ENCODE peak calls at places on chromosomes 6 and 20, in four cellular contexts. One of them, this sample, is unnamed.
A peak's percentile ranks its signal among the peaks of the same experiment; 100 is the strongest.

GRCh38 chr20:17614812-17615644 is 45.2 kb downstream of the DSTN start:
- DNase-seq in small intestine: no peak
- DNase-seq in tibial artery: peak; percentile 80
- DNase-seq in lower lobe of right lung: peak; percentile 61
- DNase-seq in this sample: peak; percentile 45

GRCh38 chr6:122871079-122871478 is 82.0 kb downstream of the SMPDL3A start:
- DNase-seq in small intestine: no peak
- DNase-seq in lower lobe of right lung: no peak
- DNase-seq in tibial artery: no peak
- DNase-seq in this sample: no peak

GRCh38 chr6:22082278-22082677 is 214.6 kb downstream of the PRL start:
- DNase-seq in tibial artery: no peak
- DNase-seq in lower lobe of right lung: no peak
- DNase-seq in small intestine: no peak
- DNase-seq in this sample: no peak

GRCh38 chr20:31698803-31699718 is 23.6 kb downstream of the BCL2L1 start:
- DNase-seq in small intestine: peak; percentile 87
- DNase-seq in lower lobe of right lung: peak; percentile 55
- DNase-seq in tibial artery: peak; percentile 86
- DNase-seq in this sample: peak; percentile 80

GRCh38 chr20:1761116-1761515 is 103.5 kb upstream of the SIRPG start:
- DNase-seq in small intestine: no peak
- DNase-seq in tibial artery: no peak
- DNase-seq in lower lobe of right lung: no peak
- DNase-seq in this sample: no peak

GRCh38 chr20:45359069-45359405 is 3.9 kb upstream of the SYS1 start:
- DNase-seq in small intestine: no peak
- DNase-seq in tibial artery: peak; percentile 95
- DNase-seq in lower lobe of right lung: peak; percentile 81
- DNase-seq in this sample: no peak

GRCh38 chr20:6562111-6562510 is 205.4 kb upstream of the BMP2 start:
- DNase-seq in small intestine: no peak
- DNase-seq in lower lobe of right lung: no peak
- DNase-seq in tibial artery: no peak
- DNase-seq in this sample: no peak

GRCh38 chr20:33803921-33804337 is 7.2 kb upstream of the CHMP4B start:
- DNase-seq in tibial artery: no peak
- DNase-seq in small intestine: no peak
- DNase-seq in lower lobe of right lung: no peak
- DNase-seq in this sample: no peak

GRCh38 chr6:101534821-101535220 is 141.3 kb downstream of the GRIK2 start:
- DNase-seq in tibial artery: no peak
- DNase-seq in lower lobe of right lung: no peak
- DNase-seq in small intestine: no peak
- DNase-seq in this sample: no peak

GRCh38 chr6:145929037-145929633 is 35.0 kb downstream of the SHPRH start:
- DNase-seq in tibial artery: no peak
- DNase-seq in lower lobe of right lung: no peak
- DNase-seq in small intestine: peak; percentile 24
- DNase-seq in this sample: no peak

GRCh38 chr6:159117541-159117940 is 51.7 kb upstream of the FNDC1 start:
- DNase-seq in tibial artery: peak; percentile 70
- DNase-seq in small intestine: no peak
- DNase-seq in lower lobe of right lung: no peak
- DNase-seq in this sample: no peak

GRCh38 chr6:297571-298232 is 5.4 kb downstream of the DUSP22 start:
- DNase-seq in small intestine: no peak
- DNase-seq in lower lobe of right lung: no peak
- DNase-seq in tibial artery: no peak
- DNase-seq in this sample: no peak

GRCh38 chr6:151807513-151808330 is at the start of gene ESR1:
- DNase-seq in tibial artery: peak; percentile 73
- DNase-seq in lower lobe of right lung: peak; percentile 45
- DNase-seq in small intestine: no peak
- DNase-seq in this sample: no peak

DNA sequence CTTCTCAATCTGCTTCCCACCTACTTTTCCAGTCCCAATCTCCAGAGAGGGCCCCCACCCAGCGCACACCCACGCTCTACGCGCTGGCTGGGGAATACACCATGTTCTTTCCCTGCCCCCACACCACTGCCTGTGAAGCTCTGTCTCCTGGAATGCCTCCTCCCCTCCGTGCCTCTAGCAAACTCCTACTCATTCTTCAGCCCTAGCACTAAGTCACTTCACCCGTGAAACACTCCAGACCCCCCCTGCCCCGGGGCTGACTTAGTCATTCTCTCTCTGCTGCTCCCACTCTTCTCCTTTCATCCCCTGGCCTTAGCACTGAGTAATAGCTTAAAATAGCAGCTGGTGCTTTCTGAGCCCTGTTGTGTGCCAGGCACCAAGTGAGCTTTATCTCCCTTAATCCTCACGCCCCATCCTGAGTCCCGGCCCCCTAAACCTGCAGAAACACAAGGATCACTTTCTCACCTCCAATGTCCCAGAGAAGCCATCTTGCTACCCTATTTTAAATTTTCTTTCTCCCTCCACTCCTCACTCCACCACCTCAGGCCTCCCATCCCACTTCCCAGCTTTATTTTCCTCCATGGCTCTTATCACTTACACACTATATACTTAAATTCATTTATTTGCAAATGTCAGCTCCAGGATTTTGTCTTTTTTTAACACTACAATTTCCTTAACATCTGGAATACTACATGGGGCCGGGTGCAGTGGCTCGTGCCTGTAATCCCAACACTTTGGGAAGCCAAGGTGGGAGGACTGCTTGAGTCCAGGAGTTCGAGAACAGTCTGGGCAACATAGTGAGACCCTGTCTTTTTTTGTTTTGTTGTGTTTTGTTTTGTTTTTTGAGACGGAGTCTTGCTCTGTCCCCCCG is 6.3 kb upstream of the PARD6B start:
- DNase-seq in small intestine: no peak
- DNase-seq in lower lobe of right lung: no peak
- DNase-seq in tibial artery: peak; percentile 96
- DNase-seq in this sample: peak; percentile 77
- H3K4me3 ChIP-seq in small intestine: no peak overlapping the region
- H3K4me3 ChIP-seq in lower lobe of right lung: no peak overlapping the region
- H3K4me3 ChIP-seq in tibial artery: no peak overlapping the region
- H3K4me3 ChIP-seq in this sample: no peak overlapping the region

GRCh38 chr6:14826456-14826855 is 419.4 kb upstream of the JARID2 start:
- DNase-seq in small intestine: peak; percentile 75
- DNase-seq in tibial artery: no peak
- DNase-seq in lower lobe of right lung: no peak
- DNase-seq in this sample: no peak

GRCh38 chr6:14827366-14827765 is 418.5 kb upstream of the JARID2 start:
- DNase-seq in tibial artery: no peak
- DNase-seq in small intestine: peak; percentile 19
- DNase-seq in lower lobe of right lung: no peak
- DNase-seq in this sample: no peak

GRCh38 chr6:14822689-14823088 is 423.2 kb upstream of the JARID2 start:
- DNase-seq in small intestine: no peak
- DNase-seq in tibial artery: no peak
- DNase-seq in lower lobe of right lung: no peak
- DNase-seq in this sample: no peak

GRCh38 chr6:14824060-14824834 is 421.6 kb upstream of the JARID2 start:
- DNase-seq in tibial artery: no peak
- DNase-seq in lower lobe of right lung: no peak
- DNase-seq in small intestine: no peak
- DNase-seq in this sample: no peak

GRCh38 chr6:14824835-14825223 is 421.0 kb upstream of the JARID2 start:
- DNase-seq in lower lobe of right lung: no peak
- DNase-seq in tibial artery: no peak
- DNase-seq in small intestine: no peak
- DNase-seq in this sample: no peak
- H3K27ac ChIP-seq in lower lobe of right lung: no peak overlapping the region
- H3K27ac ChIP-seq in tibial artery: no peak overlapping the region
- H3K27ac ChIP-seq in small intestine: no peak overlapping the region
- H3K27ac ChIP-seq in this sample: no peak overlapping the region

GRCh38 chr6:26026833-26027490 is 60.3 kb upstream of the HFE start:
- DNase-seq in lower lobe of right lung: peak; percentile 93
- DNase-seq in small intestine: peak; percentile 99
- DNase-seq in tibial artery: peak; percentile 95
- DNase-seq in this sample: peak; percentile 76

GRCh38 chr6:26028212-26028752 is 58.9 kb upstream of the HFE start:
- DNase-seq in lower lobe of right lung: no peak
- DNase-seq in small intestine: no peak
- DNase-seq in tibial artery: no peak
- DNase-seq in this sample: no peak

GRCh38 chr6:26028753-26029569 is 58.3 kb upstream of the HFE start:
- DNase-seq in tibial artery: no peak
- DNase-seq in lower lobe of right lung: no peak
- DNase-seq in small intestine: no peak
- DNase-seq in this sample: no peak

GRCh38 chr6:26025894-26026832 is 61.1 kb upstream of the HFE start:
- DNase-seq in small intestine: peak; percentile 97
- DNase-seq in lower lobe of right lung: peak; percentile 96
- DNase-seq in tibial artery: peak; percentile 99
- DNase-seq in this sample: peak; percentile 95

GRCh38 chr6:26027491-26028211 is 59.6 kb upstream of the HFE start:
- DNase-seq in tibial artery: no peak
- DNase-seq in lower lobe of right lung: no peak
- DNase-seq in small intestine: no peak
- DNase-seq in this sample: no peak
- H3K4me3 ChIP-seq in tibial artery: peak overlapping the region; percentile 69
- H3K4me3 ChIP-seq in lower lobe of right lung: peak overlapping the region; percentile 67
- H3K4me3 ChIP-seq in small intestine: no peak overlapping the region
- H3K4me3 ChIP-seq in this sample: peak overlapping the region; percentile 67

DNA sequence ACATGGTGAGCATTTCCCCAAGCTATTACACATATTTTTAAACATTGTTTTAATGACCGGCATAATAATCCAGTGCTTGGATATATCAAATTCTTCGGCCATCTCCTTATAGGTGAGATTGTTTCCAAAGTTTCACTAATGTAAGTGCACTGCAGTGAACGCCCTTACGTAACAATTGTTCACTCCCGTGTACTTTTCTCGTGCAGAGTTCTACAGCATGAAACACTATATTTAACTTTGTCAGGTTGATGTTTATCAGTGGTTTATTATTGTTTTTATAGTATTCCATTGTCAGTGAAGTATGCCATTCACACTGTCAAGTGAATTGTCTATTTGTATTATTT is 3.4 kb upstream of the GZF1 start:
- DNase-seq in tibial artery: no peak
- DNase-seq in small intestine: no peak
- DNase-seq in lower lobe of right lung: no peak
- DNase-seq in this sample: no peak
- H3K27ac ChIP-seq in tibial artery: peak overlapping the region; percentile 86
- H3K27ac ChIP-seq in small intestine: no peak overlapping the region
- H3K27ac ChIP-seq in lower lobe of right lung: peak overlapping the region; percentile 95
- H3K27ac ChIP-seq in this sample: peak overlapping the region; percentile 87

DNA sequence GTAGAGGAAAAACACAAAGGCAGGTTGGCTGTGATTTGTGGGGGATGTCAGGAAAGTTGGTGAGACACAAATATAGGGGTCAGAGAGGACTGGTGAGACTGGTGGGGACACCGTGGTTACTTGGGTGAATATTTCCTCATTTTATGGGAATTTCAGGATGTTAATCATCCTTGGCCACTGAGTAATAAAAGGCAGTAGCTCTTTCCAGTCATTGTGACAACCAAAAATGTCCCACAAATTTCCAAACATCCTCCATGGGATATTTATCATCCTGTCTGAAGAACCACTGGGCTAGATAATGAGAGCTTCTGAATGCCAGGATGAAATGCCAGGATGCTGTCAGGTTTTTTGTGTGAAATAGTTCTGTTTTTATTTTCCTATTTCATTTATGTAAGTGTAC is 374.1 kb downstream of the CD109 start:
- DNase-seq in lower lobe of right lung: no peak
- DNase-seq in tibial artery: no peak
- DNase-seq in small intestine: no peak
- DNase-seq in this sample: no peak
- H3K4me3 ChIP-seq in lower lobe of right lung: no peak overlapping the region
- H3K4me3 ChIP-seq in tibial artery: no peak overlapping the region
- H3K4me3 ChIP-seq in small intestine: no peak overlapping the region
- H3K4me3 ChIP-seq in this sample: no peak overlapping the region

This sample was measured in dorsolateral prefrontal cortex.